ENCODE peak calls at places on chromosomes 1 and 21, in nine cellular contexts. T is CD8-positive, alpha-beta T cell; X is fibroblast of the aortic adventitia; U is upper lobe of left lung; V is kidney epithelial cell; A is hepatocyte; Z is thyroid gland; F is A549; E is dorsolateral prefrontal cortex. M is an unnamed sample.

GRCh38 chr1:50930965-50931737 is 28.9 kb downstream of the FAF1 start:
- DNase-seq in T (no peak), X (no peak), U (peak), V (no peak), A (no peak), Z (no peak), F (no peak), E (no peak), M (no peak)

GRCh38 chr1:23825076-23825761 is at the start of gene HMGCL:
- DNase-seq in T (peak), X (peak), U (peak), V (peak), A (peak), Z (peak), F (peak), E (peak), M (peak)

GRCh38 chr21:45021428-45022347 is 52.7 kb upstream of the ADARB1 start:
- DNase-seq in T (no peak), X (no peak), U (no peak), V (no peak), A (no peak), Z (no peak), F (no peak), E (peak), M (no peak)

GRCh38 chr1:228502522-228502921 is 15.3 kb downstream of the RNF187 start:
- DNase-seq in T (no peak), X (no peak), U (no peak), V (no peak), A (no peak), Z (no peak), F (no peak), E (no peak), M (no peak)

GRCh38 chr1:53016705-53017104 is 45.3 kb upstream of the PODN start:
- DNase-seq in T (no peak), X (peak), U (no peak), V (no peak), A (no peak), Z (no peak), F (no peak), E (no peak), M (no peak)

GRCh38 chr1:234655328-234656069 is 45.5 kb upstream of the IRF2BP2 start:
- DNase-seq in T (no peak), X (no peak), U (no peak), V (no peak), A (no peak), Z (no peak), F (no peak), E (no peak), M (no peak)

GRCh38 chr1:161986328-161986727 is 37.3 kb downstream of the OLFML2B start:
- DNase-seq in T (no peak), X (peak), U (no peak), V (no peak), A (peak), Z (no peak), F (no peak), E (peak), M (no peak)

GRCh38 chr1:2493691-2494322 is 17.7 kb downstream of the PLCH2 start:
- DNase-seq in T (peak), X (no peak), U (no peak), V (no peak), A (no peak), Z (no peak), F (no peak), E (peak), M (no peak)

GRCh38 chr1:23557471-23558124 is 1.7 kb downstream of the ID3 start:
- DNase-seq in T (no peak), X (peak), U (no peak), V (no peak), A (no peak), Z (no peak), F (no peak), E (no peak), M (no peak)

GRCh38 chr1:223678841-223679240 is 13.3 kb upstream of the CAPN8 start:
- DNase-seq in T (no peak), X (no peak), U (peak), V (no peak), A (no peak), Z (no peak), F (no peak), E (no peak), M (no peak)

GRCh38 chr1:83102630-83103071 is 896.3 kb downstream of the TTLL7 start:
- DNase-seq in T (no peak), X (no peak), U (no peak), V (no peak), A (peak), Z (no peak), F (no peak), E (no peak), M (peak)

GRCh38 chr1:26862781-26863676 is at the start of gene SFN:
- DNase-seq in T (peak), X (no peak), U (peak), V (peak), A (peak), Z (no peak), F (peak), E (no peak), M (no peak)

GRCh38 chr1:53372501-53372951 is 44.7 kb upstream of the LRP8 start:
- DNase-seq in T (no peak), X (no peak), U (peak), V (no peak), A (no peak), Z (no peak), F (no peak), E (no peak), M (no peak)

GRCh38 chr1:162391790-162392563 is 10.4 kb downstream of the C1orf226 start:
- DNase-seq in T (no peak), X (peak), U (peak), V (no peak), A (peak), Z (peak), F (peak), E (no peak), M (no peak)

GRCh38 chr1:245039196-245039595 is 115.6 kb upstream of the KIF26B start:
- DNase-seq in T (no peak), X (no peak), U (no peak), V (no peak), A (no peak), Z (peak), F (no peak), E (no peak), M (no peak)

GRCh38 chr21:36908260-36908908 is 58.1 kb downstream of the HLCS start:
- DNase-seq in T (no peak), X (peak), U (no peak), V (no peak), A (no peak), Z (no peak), F (peak), E (no peak), M (no peak)

GRCh38 chr1:36096500-36097412 is 8.1 kb downstream of the ADPRS start:
- DNase-seq in T (no peak), X (no peak), U (no peak), V (no peak), A (peak), Z (no peak), F (peak), E (no peak), M (no peak)

GRCh38 chr1:164440222-164440621 is 118.8 kb upstream of the PBX1 start:
- DNase-seq in T (no peak), X (peak), U (no peak), V (no peak), A (peak), Z (peak), F (peak), E (no peak), M (no peak)

GRCh38 chr1:228416217-228416971 is at the start of gene TRIM17:
- DNase-seq in T (peak), X (no peak), U (no peak), V (no peak), A (peak), Z (peak), F (no peak), E (no peak), M (no peak)

GRCh38 chr1:30934613-30935012 is 26.1 kb upstream of the SDC3 start:
- DNase-seq in T (no peak), X (no peak), U (no peak), V (no peak), A (no peak), Z (no peak), F (no peak), E (no peak), M (no peak)
- TF ChIP-seq CTCF in T (no peak), X (no peak), U (no peak), V (no peak), A (no peak), Z (no peak), F (no peak), E (no peak), M (no peak)

GRCh38 chr21:28640326-28640725 is 352.4 kb downstream of the LTN1 start:
- DNase-seq in T (no peak), X (no peak), U (no peak), V (no peak), A (no peak), Z (no peak), F (no peak), E (no peak), M (no peak)
- H3K4me3 ChIP-seq in T (no peak), X (no peak), U (no peak), V (no peak), A (no peak), Z (no peak), F (no peak), E (no peak), M (no peak)

GRCh38 chr1:212415107-212415841 is 588 bp upstream of the PACC1 start:
- DNase-seq in T (no peak), X (no peak), U (no peak), V (no peak), A (no peak), Z (no peak), F (no peak), E (peak), M (no peak)

GRCh38 chr1:212410231-212410825 is 4.4 kb downstream of the PACC1 start:
- DNase-seq in T (no peak), X (no peak), U (no peak), V (no peak), A (peak), Z (no peak), F (no peak), E (no peak), M (no peak)

GRCh38 chr1:212412374-212412773 is 2.3 kb downstream of the PACC1 start:
- DNase-seq in T (no peak), X (no peak), U (no peak), V (no peak), A (no peak), Z (no peak), F (no peak), E (no peak), M (no peak)

GRCh38 chr1:212413902-212414327 is 771 bp downstream of the PACC1 start:
- DNase-seq in T (no peak), X (peak), U (no peak), V (no peak), A (peak), Z (no peak), F (no peak), E (no peak), M (no peak)

GRCh38 chr1:212414328-212415106 is at the start of gene PACC1:
- DNase-seq in T (peak), X (peak), U (peak), V (peak), A (peak), Z (peak), F (peak), E (peak), M (peak)
- TF ChIP-seq CTCF in T (no peak), X (no peak), U (peak), V (no peak), A (no peak), Z (no peak), F (no peak), E (peak), M (no peak)

DNA sequence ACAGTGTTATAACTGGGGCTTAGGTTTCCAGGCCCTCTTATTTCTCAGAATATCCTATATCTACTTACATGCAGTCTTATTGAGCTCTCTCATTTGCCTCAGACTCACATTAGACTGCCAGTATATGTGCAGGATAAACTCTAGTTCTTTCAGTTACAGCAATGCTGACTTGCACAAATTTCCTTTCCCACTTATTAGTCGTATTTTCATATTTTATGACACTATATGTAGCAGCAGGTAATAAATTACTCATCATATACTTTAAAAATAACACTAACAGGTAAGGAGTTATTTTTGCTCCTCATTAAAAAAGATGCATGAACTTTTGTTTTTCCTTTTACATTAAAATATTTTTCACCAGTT is 65.7 kb downstream of the GADD45A start:
- DNase-seq in T (no peak), X (no peak), U (no peak), V (no peak), A (no peak), Z (no peak), F (no peak), E (no peak), M (no peak)
- H3K4me3 ChIP-seq in T (no peak), X (no peak), U (no peak), V (no peak), A (no peak), Z (no peak), F (peak), E (no peak), M (no peak)

DNA sequence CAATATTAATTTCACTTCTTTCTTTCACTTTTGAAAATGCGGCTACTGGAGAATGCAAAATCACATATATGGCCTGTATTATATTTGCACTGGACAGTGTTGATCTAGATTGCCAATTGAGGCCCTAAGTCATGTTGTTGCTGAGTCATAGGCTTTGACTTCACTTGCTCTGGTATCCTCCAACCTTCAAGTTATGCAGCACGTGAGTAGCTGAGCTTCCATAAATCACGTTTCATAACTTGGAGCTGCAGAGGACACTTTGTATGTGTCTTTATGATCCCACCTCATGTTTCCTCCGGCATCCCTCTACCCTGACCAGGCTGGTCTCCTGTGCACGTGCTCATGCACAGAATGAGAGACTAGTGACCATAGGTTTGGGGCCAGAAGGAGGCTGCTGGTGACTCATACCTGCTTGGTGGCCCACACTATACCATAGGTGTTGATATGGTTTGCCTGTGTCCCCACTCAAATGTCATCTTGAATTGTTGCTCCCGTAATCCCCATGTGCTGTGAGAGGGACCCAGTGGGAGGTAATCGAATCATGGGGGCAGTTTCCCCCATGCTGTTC is 103.0 kb upstream of the TSPAN2 start:
- DNase-seq in T (no peak), X (no peak), U (no peak), V (no peak), A (no peak), Z (no peak), F (no peak), E (no peak), M (no peak)
- TF ChIP-seq CTCF in T (no peak), X (no peak), U (no peak), V (no peak), A (no peak), Z (no peak), F (no peak), E (no peak), M (no peak)

DNA sequence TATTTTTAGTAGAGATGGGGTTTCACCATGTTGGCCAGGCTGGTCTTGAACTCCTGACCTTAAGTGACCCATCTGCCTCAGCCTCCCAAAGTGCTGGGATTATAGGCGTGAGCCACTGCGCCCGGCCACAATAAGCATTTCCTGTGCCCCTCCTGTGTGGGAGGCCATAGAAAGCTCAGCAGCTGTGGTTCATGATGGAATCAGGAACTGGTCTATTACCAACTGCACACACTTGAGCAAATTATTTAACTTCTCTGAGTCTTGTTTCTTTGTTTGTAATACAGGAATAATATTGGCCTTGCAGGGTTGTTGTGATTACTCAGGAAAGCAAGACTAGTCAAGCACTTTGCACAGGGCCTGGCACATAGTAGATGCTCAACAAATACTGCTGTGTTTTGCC is 15.0 kb downstream of the RHBG start:
- DNase-seq in T (no peak), X (no peak), U (no peak), V (no peak), A (no peak), Z (no peak), F (no peak), E (no peak), M (no peak)
- H3K4me3 ChIP-seq in T (no peak), X (no peak), U (no peak), V (no peak), A (no peak), Z (no peak), F (no peak), E (no peak), M (no peak)

DNA sequence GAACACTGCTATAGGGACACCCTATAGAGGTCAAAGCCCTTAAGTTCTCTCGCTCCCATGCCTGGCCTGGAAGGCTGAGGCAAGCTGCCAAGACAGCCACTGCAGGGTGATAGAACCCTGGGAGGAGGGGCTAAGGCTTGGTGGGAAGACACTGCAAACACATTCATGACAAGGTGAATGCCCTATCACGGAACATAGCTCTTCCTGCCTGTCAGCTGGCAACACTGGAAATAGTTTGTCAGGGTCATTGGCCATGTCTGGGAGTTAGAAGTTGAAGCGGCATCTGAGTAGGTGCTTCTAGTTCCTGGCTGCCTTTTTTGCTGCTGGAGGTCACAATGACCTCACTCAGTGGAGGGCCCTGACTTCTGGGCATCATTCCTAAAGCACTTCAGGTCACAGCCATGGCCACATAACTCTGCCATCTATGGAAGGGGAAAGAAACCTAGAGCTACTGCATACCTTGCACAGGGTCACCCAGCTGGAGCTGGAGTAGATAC is 4.2 kb downstream of the FABP3 start:
- DNase-seq in T (no peak), X (no peak), U (peak), V (no peak), A (no peak), Z (peak), F (no peak), E (no peak), M (no peak)
- TF ChIP-seq CTCF in T (no peak), X (no peak), U (no peak), V (no peak), A (no peak), Z (no peak), F (no peak), E (no peak), M (no peak)

M was measured in HFF-Myc.